ENCODE peak calls at places on chromosomes 12 and 14, in four cellular contexts. L is ascending aorta, P is A549, G is left lung. N is an unnamed sample. For H3K9me3, the result is how much of the 10 kb centered on the place peaks cover.

GRCh38 chr12:32863128-32863527 is 33.4 kb downstream of the PKP2 start:
- DNase-seq in G (no peak), P (no peak), L (no peak), N (no peak)

GRCh38 chr12:20283467-20283866 is 84.9 kb upstream of the PDE3A start:
- DNase-seq in L (no peak), P (no peak), G (no peak), N (no peak)

GRCh38 chr12:124567035-124567672 is at the start of gene NCOR2:
- DNase-seq in P (no peak), G (peak), L (no peak), N (peak)

GRCh38 chr14:71314717-71315116 is 407.5 kb downstream of the PCNX1 start:
- DNase-seq in L (no peak), P (no peak), G (no peak), N (no peak)

GRCh38 chr14:100121643-100122480 is 37.6 kb downstream of the DEGS2 start:
- DNase-seq in G (no peak), P (no peak), L (no peak), N (no peak)

GRCh38 chr12:115079760-115080159 is 395.8 kb upstream of the TBX3 start:
- DNase-seq in G (no peak), L (no peak), P (no peak), N (no peak)

GRCh38 chr14:49908433-49908782 is 15.5 kb downstream of the ARF6 start:
- DNase-seq in G (no peak), L (no peak), P (peak), N (no peak)

GRCh38 chr14:64722842-64723447 is 18.7 kb downstream of the PLEKHG3 start:
- DNase-seq in P (no peak), L (no peak), G (no peak), N (no peak)

GRCh38 chr14:83860757-83861156 is 1669.2 kb upstream of the FLRT2 start:
- DNase-seq in G (no peak), P (no peak), L (no peak), N (no peak)

GRCh38 chr12:124734224-124734788 is 129.4 kb downstream of the SCARB1 start:
- DNase-seq in G (peak), P (no peak), L (no peak), N (no peak)

GRCh38 chr12:106248849-106249371 is 1.1 kb upstream of the CKAP4 start:
- DNase-seq in G (no peak), L (no peak), P (no peak), N (no peak)

GRCh38 chr12:91098942-91099341 is 12.4 kb downstream of the LUM start:
- DNase-seq in L (no peak), P (no peak), G (no peak), N (no peak)

GRCh38 chr14:74941676-74942097 is 13.7 kb downstream of the PGF start:
- DNase-seq in P (no peak), G (peak), L (peak), N (no peak)

GRCh38 chr12:19799886-19800602 is 360.8 kb downstream of the AEBP2 start:
- DNase-seq in L (no peak), G (no peak), P (no peak), N (no peak)

GRCh38 chr12:51866324-51866723 is 17.8 kb upstream of the FIGNL2 start:
- DNase-seq in P (no peak), L (no peak), G (no peak), N (no peak)

GRCh38 chr12:41661141-41661540 is 473.0 kb downstream of the PDZRN4 start:
- DNase-seq in P (no peak), L (no peak), G (no peak), N (no peak)

GRCh38 chr12:94184995-94185711 is 36.8 kb downstream of the PLXNC1 start:
- DNase-seq in G (no peak), P (no peak), L (no peak), N (no peak)

GRCh38 chr14:68576496-68577244 is 216.2 kb downstream of the ZFP36L1 start:
- DNase-seq in G (no peak), L (no peak), P (peak), N (no peak)

GRCh38 chr14:104898870-104899510 is 25.7 kb upstream of the PLD4 start:
- DNase-seq in P (no peak), G (peak), L (no peak), N (no peak)

GRCh38 chr14:40368314-40368713 is 936.1 kb upstream of the FBXO33 start:
- DNase-seq in P (no peak), L (no peak), G (no peak), N (no peak)

GRCh38 chr14:40371011-40371410 is 938.8 kb upstream of the FBXO33 start:
- DNase-seq in G (no peak), P (no peak), L (no peak), N (no peak)

GRCh38 chr14:40365305-40365704 is 933.1 kb upstream of the FBXO33 start:
- DNase-seq in G (no peak), P (no peak), L (no peak), N (no peak)

GRCh38 chr14:40362856-40363255 is 930.6 kb upstream of the FBXO33 start:
- DNase-seq in P (no peak), L (no peak), G (no peak), N (no peak)

GRCh38 chr14:40367717-40368116 is 935.5 kb upstream of the FBXO33 start:
- DNase-seq in G (no peak), P (no peak), L (no peak), N (no peak)
- H3K9me3 ChIP-seq in G (under half), P (under half), L (under half), N (under half)

GRCh38 chr12:130477221-130477620 is 139.5 kb downstream of the PIWIL1 start:
- DNase-seq in L (no peak), G (peak), P (no peak), N (no peak)

GRCh38 chr12:130474599-130474998 is 136.9 kb downstream of the PIWIL1 start:
- DNase-seq in L (no peak), G (peak), P (no peak), N (no peak)

GRCh38 chr12:130470969-130471368 is 133.3 kb downstream of the PIWIL1 start:
- DNase-seq in G (peak), L (no peak), P (no peak), N (no peak)

GRCh38 chr12:130476451-130476850 is 138.8 kb downstream of the PIWIL1 start:
- DNase-seq in P (no peak), G (peak), L (no peak), N (no peak)

GRCh38 chr12:130473266-130473665 is 135.6 kb downstream of the PIWIL1 start:
- DNase-seq in G (peak), L (no peak), P (no peak), N (no peak)
- H3K9me3 ChIP-seq in G (under half), L (under half), P (under half), N (under half)

DNA sequence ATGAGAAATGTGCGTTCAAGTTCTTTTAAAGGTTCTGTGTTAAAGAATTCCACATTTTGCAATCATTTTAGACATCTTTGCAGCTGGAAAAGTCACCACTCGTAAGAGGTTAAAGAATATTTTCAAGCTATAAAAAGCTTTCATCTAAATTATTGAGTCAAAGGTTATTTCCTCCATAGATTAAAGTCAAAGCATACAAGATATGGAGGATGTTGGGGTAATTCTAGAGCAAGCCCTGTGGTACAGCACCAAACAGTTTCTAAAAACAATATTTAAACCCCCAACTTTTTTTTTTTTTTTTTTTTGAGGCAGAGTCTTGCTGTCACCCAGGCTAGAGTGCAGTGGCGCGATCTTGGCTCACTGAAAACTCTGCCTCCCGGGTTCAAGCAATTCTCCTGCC is 1299.8 kb upstream of the TMEM132C start:
- DNase-seq in G (no peak), P (no peak), L (no peak), N (no peak)
- H3K9me3 ChIP-seq in G (under half), P (under half), L (under half), N (under half)

DNA sequence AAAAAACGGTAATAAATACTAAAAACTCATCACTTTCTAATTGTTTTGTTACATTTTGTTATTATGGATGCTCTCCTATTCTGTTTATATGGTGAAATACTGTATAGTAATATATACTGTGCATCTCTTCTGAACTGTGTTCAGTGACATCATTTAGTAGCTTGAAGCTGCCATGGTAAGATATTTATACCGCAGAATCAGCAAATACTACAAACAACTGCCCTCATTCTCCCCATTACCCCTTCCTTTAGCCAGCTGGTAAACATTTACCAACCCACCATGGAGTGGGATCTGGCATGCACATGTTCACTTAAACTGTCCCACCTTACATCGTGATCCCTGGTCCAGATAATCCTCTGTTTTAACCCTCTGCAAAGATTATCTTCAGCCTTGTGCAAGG is 46.3 kb downstream of the FBXO34 start:
- DNase-seq in P (no peak), G (no peak), L (no peak), N (no peak)
- H3K9me3 ChIP-seq in P (under half), G (under half), L (under half), N (under half)

DNA sequence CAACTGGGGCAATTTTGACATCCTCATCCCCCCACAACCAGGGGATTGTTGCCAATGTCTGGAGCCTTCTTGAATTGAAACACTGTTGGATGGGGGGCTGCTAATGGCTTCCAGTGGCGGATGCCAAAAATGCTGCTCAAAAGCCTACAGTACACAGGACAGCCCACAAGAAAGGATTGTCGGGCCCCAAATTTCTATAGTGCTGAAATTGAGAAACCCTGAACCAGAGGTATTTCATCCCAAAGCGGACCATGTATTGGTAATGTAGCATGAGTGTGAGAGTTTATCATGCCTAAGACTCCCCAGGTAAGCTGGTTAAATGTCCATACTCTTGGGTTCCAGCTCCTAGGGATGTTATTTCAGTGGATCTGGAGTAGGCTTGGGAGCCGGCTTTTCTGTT is 544.0 kb downstream of the BCL11B start:
- DNase-seq in G (no peak), P (no peak), L (no peak), N (no peak)
- H3K9me3 ChIP-seq in G (under half), P (under half), L (under half), N (under half)

DNA sequence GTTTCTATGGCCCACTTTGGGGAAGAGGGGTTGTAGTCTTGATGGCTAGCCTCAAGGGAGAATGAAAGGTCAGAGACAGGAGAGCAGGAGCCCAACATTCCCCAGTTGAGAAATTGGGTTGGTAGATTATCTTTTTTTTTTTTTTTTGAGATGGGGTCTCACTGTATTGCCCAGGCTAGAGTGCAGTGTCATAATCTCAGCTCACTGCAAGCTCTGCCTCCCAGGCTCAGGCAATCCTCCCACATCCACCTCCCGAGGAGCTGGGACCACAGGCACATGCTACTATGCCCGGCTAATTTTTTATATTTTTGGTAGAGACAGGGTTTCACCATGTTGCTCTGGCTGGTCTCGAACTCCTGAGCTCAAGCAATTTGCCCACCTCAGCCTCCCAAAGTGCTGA is 34.9 kb downstream of the BCAT1 start:
- DNase-seq in L (no peak), G (no peak), P (no peak), N (no peak)
- H3K9me3 ChIP-seq in L (under half), G (under half), P (under half), N (under half)

DNA sequence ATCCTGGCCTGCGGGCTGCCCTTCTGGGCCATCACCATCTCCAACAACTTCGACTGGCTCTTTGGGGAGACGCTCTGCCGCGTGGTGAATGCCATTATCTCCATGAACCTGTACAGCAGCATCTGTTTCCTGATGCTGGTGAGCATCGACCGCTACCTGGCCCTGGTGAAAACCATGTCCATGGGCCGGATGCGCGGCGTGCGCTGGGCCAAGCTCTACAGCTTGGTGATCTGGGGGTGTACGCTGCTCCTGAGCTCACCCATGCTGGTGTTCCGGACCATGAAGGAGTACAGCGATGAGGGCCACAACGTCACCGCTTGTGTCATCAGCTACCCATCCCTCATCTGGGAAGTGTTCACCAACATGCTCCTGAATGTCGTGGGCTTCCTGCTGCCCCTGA is 15.4 kb upstream of the BDKRB1 start:
- DNase-seq in L (no peak), P (no peak), G (no peak), N (no peak)
- H3K9me3 ChIP-seq in L (under half), P (under half), G (under half), N (under half)

GRCh38 chr12:133236556-133236955 is 879 bp upstream of the ANHX start:
- DNase-seq in P (no peak), L (no peak), G (no peak), N (no peak)

GRCh38 chr12:133236144-133236543 is 467 bp upstream of the ANHX start:
- DNase-seq in G (no peak), L (no peak), P (no peak), N (no peak)

GRCh38 chr12:133235401-133236112 is at the start of gene ANHX:
- DNase-seq in P (no peak), L (no peak), G (no peak), N (no peak)

GRCh38 chr12:133233993-133234564 is 1.6 kb downstream of the ANHX start:
- DNase-seq in G (no peak), P (no peak), L (no peak), N (no peak)

GRCh38 chr12:133234971-133235370 is 706 bp downstream of the ANHX start:
- DNase-seq in G (no peak), P (no peak), L (no peak), N (no peak)
- H3K9me3 ChIP-seq in G (under half), P (half or more), L (under half), N (under half)

DNA sequence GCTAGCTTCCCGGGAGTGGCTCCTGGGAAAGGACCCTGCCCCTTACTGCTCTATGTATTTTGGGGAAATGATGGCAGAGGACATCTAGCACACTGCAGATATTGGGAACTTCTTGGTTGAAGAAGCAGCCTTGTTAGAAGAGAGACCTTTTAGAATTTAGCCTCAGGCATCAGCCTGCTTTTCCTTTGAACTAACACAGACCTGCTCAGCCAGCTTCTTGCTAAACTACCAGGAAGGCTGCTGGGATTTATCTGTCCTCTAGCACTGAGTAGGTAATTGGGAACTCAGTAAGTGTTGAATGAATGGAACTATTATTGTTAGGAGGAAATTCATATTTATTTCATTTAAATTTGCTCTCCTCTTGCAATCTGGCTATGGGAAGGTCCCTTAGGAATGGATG is 77.3 kb downstream of the DRAM1 start:
- DNase-seq in P (no peak), L (no peak), G (no peak), N (no peak)
- H3K9me3 ChIP-seq in P (under half), L (under half), G (under half), N (under half)

N was measured in T-helper 17 cell.